ENCODE peak calls at places on chromosomes 3 and 15, in eight cellular contexts. One of them, this sample, is unnamed.

GRCh38 chr3:102514241-102514640 is 79.4 kb downstream of the ZPLD1 start:
- DNase-seq in T-cell: no peak
- DNase-seq in KG1: no peak
- DNase-seq in NCI-H1092: no peak
- DNase-seq in nucleus accumbens: no peak
- DNase-seq in right cardiac atrium: no peak
- DNase-seq in thoracic aorta: no peak
- DNase-seq in right atrium auricular region: no peak
- DNase-seq in this sample: no peak

GRCh38 chr15:49270541-49271421 is 100.7 kb downstream of the GALK2 start:
- DNase-seq in NCI-H1092: no peak
- DNase-seq in KG1: no peak
- DNase-seq in thoracic aorta: no peak
- DNase-seq in right atrium auricular region: peak; percentile 66
- DNase-seq in nucleus accumbens: no peak
- DNase-seq in right cardiac atrium: peak; percentile 59
- DNase-seq in T-cell: no peak
- DNase-seq in this sample: no peak

GRCh38 chr3:117725314-117725713 is 1015.7 kb downstream of the TUSC7 start:
- DNase-seq in thoracic aorta: no peak
- DNase-seq in KG1: no peak
- DNase-seq in NCI-H1092: no peak
- DNase-seq in right atrium auricular region: no peak
- DNase-seq in nucleus accumbens: no peak
- DNase-seq in right cardiac atrium: no peak
- DNase-seq in T-cell: no peak
- DNase-seq in this sample: no peak

GRCh38 chr3:30357897-30358296 is 248.5 kb upstream of the TGFBR2 start:
- DNase-seq in NCI-H1092: no peak
- DNase-seq in nucleus accumbens: no peak
- DNase-seq in KG1: no peak
- DNase-seq in T-cell: no peak
- DNase-seq in right cardiac atrium: no peak
- DNase-seq in right atrium auricular region: no peak
- DNase-seq in thoracic aorta: no peak
- DNase-seq in this sample: no peak

GRCh38 chr15:75211436-75212199 is 9.9 kb downstream of the C15orf39 start:
- DNase-seq in right cardiac atrium: no peak
- DNase-seq in T-cell: no peak
- DNase-seq in right atrium auricular region: no peak
- DNase-seq in nucleus accumbens: no peak
- DNase-seq in KG1: no peak
- DNase-seq in thoracic aorta: no peak
- DNase-seq in NCI-H1092: no peak
- DNase-seq in this sample: no peak

GRCh38 chr15:51244366-51244977 is 93.9 kb downstream of the CYP19A1 start:
- DNase-seq in nucleus accumbens: no peak
- DNase-seq in thoracic aorta: no peak
- DNase-seq in KG1: no peak
- DNase-seq in T-cell: no peak
- DNase-seq in right cardiac atrium: no peak
- DNase-seq in NCI-H1092: no peak
- DNase-seq in right atrium auricular region: no peak
- DNase-seq in this sample: no peak

GRCh38 chr3:187889601-187890404 is 144.5 kb upstream of the BCL6 start:
- DNase-seq in nucleus accumbens: no peak
- DNase-seq in right cardiac atrium: no peak
- DNase-seq in T-cell: no peak
- DNase-seq in right atrium auricular region: no peak
- DNase-seq in KG1: no peak
- DNase-seq in thoracic aorta: no peak
- DNase-seq in NCI-H1092: no peak
- DNase-seq in this sample: no peak

GRCh38 chr15:68578960-68579935 is at the start of gene CORO2B:
- DNase-seq in T-cell: no peak
- DNase-seq in right cardiac atrium: peak; percentile 73
- DNase-seq in nucleus accumbens: peak; percentile 45
- DNase-seq in thoracic aorta: no peak
- DNase-seq in right atrium auricular region: no peak
- DNase-seq in NCI-H1092: peak; percentile 50
- DNase-seq in KG1: no peak
- DNase-seq in this sample: peak; percentile 63

GRCh38 chr15:71385026-71385425 is 269.8 kb downstream of the THSD4 start:
- DNase-seq in KG1: no peak
- DNase-seq in right atrium auricular region: no peak
- DNase-seq in thoracic aorta: no peak
- DNase-seq in T-cell: no peak
- DNase-seq in right cardiac atrium: no peak
- DNase-seq in nucleus accumbens: no peak
- DNase-seq in NCI-H1092: no peak
- DNase-seq in this sample: no peak

This sample was measured in heart right ventricle.